ENCODE peak calls at places on chromosomes 12 and 14, in five cellular contexts. V is thoracic aorta, L is spleen, O is vagina, P is body of pancreas. D is an unnamed sample.

GRCh38 chr12:75979181-75979580 is 52.4 kb downstream of the PHLDA1 start:
- DNase-seq in V (no peak), L (no peak), O (no peak), P (no peak), D (no peak)

GRCh38 chr12:76890407-76891143 is 11.8 kb upstream of the CSRP2 start:
- DNase-seq in P (no peak), L (no peak), O (no peak), V (no peak), D (no peak)

GRCh38 chr14:68358978-68359861 is 433.6 kb downstream of the ZFP36L1 start:
- DNase-seq in O (no peak), V (no peak), P (no peak), L (no peak), D (no peak)

GRCh38 chr12:100201604-100202423 is 1.2 kb downstream of the ACTR6 start:
- DNase-seq in V (no peak), O (no peak), P (no peak), L (no peak), D (no peak)

GRCh38 chr12:108333898-108334699 is 5.0 kb downstream of the CMKLR1 start:
- DNase-seq in L (peak; percentile 27), P (no peak), V (no peak), O (no peak), D (no peak)

GRCh38 chr14:90820958-90821357 is 4.7 kb upstream of the TTC7B start:
- DNase-seq in P (peak; percentile 52), V (no peak), L (peak; percentile 87), O (no peak), D (peak; percentile 64)

GRCh38 chr12:47741340-47741703 is 16.0 kb upstream of the ENDOU start:
- DNase-seq in V (no peak), P (peak; percentile 59), L (peak; percentile 92), O (no peak), D (no peak)

GRCh38 chr14:34721129-34721528 is 6.7 kb upstream of the CFL2 start:
- DNase-seq in L (no peak), P (no peak), V (no peak), O (no peak), D (no peak)

GRCh38 chr14:92589213-92589852 is 75.8 kb downstream of the RIN3 start:
- DNase-seq in O (no peak), V (no peak), P (no peak), L (peak; percentile 37), D (peak; percentile 41)

GRCh38 chr12:105843989-105844768 is 294.6 kb downstream of the NUAK1 start:
- DNase-seq in P (no peak), L (no peak), V (no peak), O (no peak), D (no peak)

GRCh38 chr14:92651106-92651792 is 97.2 kb downstream of the LGMN start:
- DNase-seq in V (no peak), L (peak; percentile 93), O (no peak), P (no peak), D (no peak)

GRCh38 chr14:38210168-38210567 is 2.5 kb downstream of the SSTR1 start:
- DNase-seq in L (no peak), V (no peak), O (no peak), P (no peak), D (no peak)

GRCh38 chr14:104119119-104119699 is 19.2 kb upstream of the KIF26A start:
- DNase-seq in O (no peak), V (no peak), L (peak; percentile 50), P (no peak), D (no peak)

GRCh38 chr14:104116544-104117340 is 21.6 kb upstream of the KIF26A start:
- DNase-seq in V (no peak), P (peak; percentile 79), O (no peak), L (peak; percentile 54), D (no peak)

GRCh38 chr14:104118006-104118844 is 20.2 kb upstream of the KIF26A start:
- DNase-seq in P (peak; percentile 2), V (no peak), L (peak; percentile 62), O (no peak), D (no peak)

GRCh38 chr14:104115691-104116543 is 22.5 kb upstream of the KIF26A start:
- DNase-seq in L (peak; percentile 42), O (no peak), V (no peak), P (peak; percentile 56), D (no peak)

DNA sequence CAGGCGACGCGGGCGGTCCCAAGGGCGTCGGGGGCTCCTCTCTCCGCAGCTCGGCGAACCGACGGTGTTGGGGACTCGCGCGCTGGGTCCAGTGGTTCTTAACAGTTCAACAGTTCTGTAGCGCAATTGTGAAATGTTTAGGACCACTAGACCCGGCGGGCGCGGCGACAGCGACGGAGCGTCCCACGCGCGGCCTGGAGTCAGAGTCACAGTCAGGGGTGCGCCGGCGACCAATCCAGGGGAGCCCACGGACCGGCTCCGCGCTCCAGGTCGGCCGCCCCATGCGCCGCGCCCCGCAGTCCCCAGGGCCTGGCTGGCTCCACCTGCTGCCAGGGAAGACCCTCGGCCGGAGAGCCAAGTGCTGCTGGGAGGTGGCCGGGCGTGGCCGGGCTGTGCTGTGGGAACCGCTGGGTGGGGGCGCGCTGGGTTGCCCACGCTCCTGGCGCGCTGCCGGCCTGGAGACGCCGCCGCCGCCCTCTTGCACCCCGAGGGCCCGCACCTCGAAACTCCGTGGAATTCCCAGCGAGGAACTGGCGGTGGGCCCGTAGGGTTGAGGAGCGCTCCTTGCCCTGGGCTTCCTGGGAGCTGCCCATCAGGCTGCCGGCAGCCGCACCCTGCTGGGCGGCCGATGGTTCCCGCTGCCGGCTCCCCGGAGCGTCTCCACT is 20.9 kb upstream of the KIF26A start:
- DNase-seq in O (no peak), L (peak; percentile 63), V (no peak), P (peak; percentile 8), D (no peak)
- H3K4me3 ChIP-seq in O (peak overlapping the region; percentile 49), L (peak overlapping the region; percentile 69), V (peak overlapping the region; percentile 64), P (no peak overlapping the region), D (peak overlapping the region; percentile 78)

DNA sequence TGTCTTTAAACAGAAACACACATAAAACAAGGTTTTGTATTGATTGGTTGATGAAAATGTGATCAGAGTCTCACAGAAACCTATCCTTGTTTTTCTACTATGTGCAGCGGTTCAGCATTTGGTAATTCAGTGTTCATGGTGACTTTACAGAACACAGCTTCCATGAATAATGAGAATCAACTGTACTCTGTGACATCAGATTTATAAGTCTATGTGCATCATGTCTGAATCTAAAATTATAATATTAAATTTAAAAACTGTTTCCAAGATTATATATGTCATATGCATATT is 104.3 kb downstream of the SLC16A7 start:
- DNase-seq in O (no peak), V (no peak), P (no peak), L (no peak), D (no peak)
- H3K27ac ChIP-seq in O (no peak overlapping the region), V (no peak overlapping the region), P (no peak overlapping the region), L (no peak overlapping the region), D (no peak overlapping the region)

GRCh38 chr12:22190-22529 is 44.4 kb upstream of the IQSEC3 start:
- DNase-seq in L (no peak), V (no peak), P (no peak), O (peak; percentile 85), D (no peak)
- TF ChIP-seq CTCF in L (no peak), V (no peak), P (no peak), O (no peak), D (no peak)

DNA sequence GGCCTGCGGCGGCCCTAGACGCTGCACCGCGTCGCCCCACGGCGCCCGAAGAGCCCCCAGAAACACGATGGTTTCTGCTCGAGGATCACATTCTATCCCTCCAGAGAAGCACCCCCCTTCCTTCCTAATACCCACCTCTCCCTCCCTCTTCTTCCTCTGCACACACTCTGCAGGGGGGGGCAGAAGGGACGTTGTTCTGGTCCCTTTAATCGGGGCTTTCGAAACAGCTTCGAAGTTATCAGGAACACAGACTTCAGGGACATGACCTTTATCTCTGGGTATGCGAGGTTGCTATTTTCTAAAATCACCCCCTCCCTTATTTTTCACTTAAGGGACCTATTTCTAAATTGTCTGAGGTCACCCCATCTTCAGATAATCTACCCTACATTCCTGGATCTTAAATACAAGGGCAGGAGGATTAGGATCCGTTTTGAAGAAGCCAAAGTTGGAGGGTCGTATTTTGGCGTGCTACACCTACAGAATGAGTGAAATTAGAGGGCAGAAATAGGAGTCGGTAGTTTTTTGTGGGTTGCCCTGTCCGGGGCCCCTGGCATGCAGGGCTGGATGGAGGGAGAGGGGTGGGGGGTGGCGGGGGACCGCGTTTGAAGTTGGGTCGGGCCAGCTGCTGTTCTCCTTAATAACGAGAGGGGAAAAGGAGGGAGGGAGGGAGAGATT is 449 bp upstream of the CCND2 start:
- DNase-seq in P (no peak), L (no peak), V (no peak), O (no peak), D (no peak)
- H3K4me3 ChIP-seq in P (no peak overlapping the region), L (peak overlapping the region; percentile 74), V (peak overlapping the region; percentile 81), O (peak overlapping the region; percentile 80), D (peak overlapping the region; percentile 96)

GRCh38 chr12:6214633-6215032 is 14.4 kb downstream of the CD9 start:
- DNase-seq in O (no peak), P (no peak), V (no peak), L (no peak), D (no peak)
- H3K27ac ChIP-seq in O (peak overlapping the region; percentile 81), P (no peak overlapping the region), V (peak overlapping the region; percentile 88), L (no peak overlapping the region), D (peak overlapping the region; percentile 85)

DNA sequence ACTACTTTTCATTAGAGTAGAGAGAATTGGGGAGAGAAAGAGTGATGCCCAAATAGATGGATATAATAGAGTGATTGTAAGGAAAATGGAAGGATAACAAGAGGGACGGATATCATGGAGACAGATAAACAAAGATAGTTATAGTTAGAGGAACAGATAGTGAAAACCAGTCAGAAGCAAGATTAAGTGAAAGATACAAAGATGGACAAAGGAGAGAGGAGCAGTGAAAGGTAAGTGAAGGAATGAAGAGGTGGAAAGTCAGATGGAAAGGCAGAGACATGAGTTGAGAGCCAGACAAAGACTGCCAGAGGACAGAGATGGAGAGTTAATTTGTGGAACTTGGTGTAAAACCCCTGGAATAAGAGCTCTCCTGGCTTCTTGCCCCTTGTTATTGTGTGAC is 59.2 kb upstream of the CISTR start:
- DNase-seq in O (no peak), L (no peak), V (no peak), P (no peak), D (no peak)
- TF ChIP-seq CTCF in O (no peak), L (no peak), V (no peak), P (no peak), D (no peak)

GRCh38 chr12:62751844-62752155 is 183.2 kb downstream of the PPM1H start:
- DNase-seq in O (no peak), P (no peak), L (no peak), V (no peak), D (no peak)

GRCh38 chr12:62754706-62755105 is 180.2 kb downstream of the PPM1H start:
- DNase-seq in L (no peak), P (no peak), V (no peak), O (no peak), D (no peak)

GRCh38 chr12:62749586-62749985 is 185.4 kb downstream of the PPM1H start:
- DNase-seq in L (no peak), P (no peak), V (no peak), O (no peak), D (no peak)

GRCh38 chr12:62757048-62757447 is 177.9 kb downstream of the PPM1H start:
- DNase-seq in V (no peak), L (no peak), O (no peak), P (no peak), D (no peak)

GRCh38 chr12:62750941-62751843 is 183.8 kb downstream of the PPM1H start:
- DNase-seq in V (no peak), L (no peak), P (no peak), O (no peak), D (no peak)
- H3K4me3 ChIP-seq in V (no peak overlapping the region), L (no peak overlapping the region), P (no peak overlapping the region), O (no peak overlapping the region), D (no peak overlapping the region)

D was measured in coronary artery.